ENCODE peak calls at places on chromosomes 12 and 14, in five cellular contexts. One of them, this sample, is unnamed.

GRCh38 chr12:41605528-41606295 is 417.6 kb downstream of the PDZRN4 start:
- DNase-seq in neural progenitor cell: no peak
- DNase-seq in A172: no peak
- DNase-seq in anterior cingulate cortex: peak; percentile 1
- DNase-seq in CD4-positive, alpha-beta T cell: no peak
- DNase-seq in this sample: no peak

GRCh38 chr12:21526053-21526452 is at the start of gene SPX:
- DNase-seq in neural progenitor cell: no peak
- DNase-seq in anterior cingulate cortex: no peak
- DNase-seq in A172: no peak
- DNase-seq in CD4-positive, alpha-beta T cell: no peak
- DNase-seq in this sample: no peak

GRCh38 chr12:50088577-50089335 is 3.6 kb downstream of the SMARCD1 start:
- DNase-seq in anterior cingulate cortex: peak; percentile 41
- DNase-seq in neural progenitor cell: peak; percentile 80
- DNase-seq in A172: peak; percentile 53
- DNase-seq in CD4-positive, alpha-beta T cell: peak; percentile 26
- DNase-seq in this sample: no peak

GRCh38 chr14:23524954-23525353 is 26.6 kb downstream of the ZFHX2 start:
- DNase-seq in CD4-positive, alpha-beta T cell: no peak
- DNase-seq in neural progenitor cell: no peak
- DNase-seq in A172: no peak
- DNase-seq in anterior cingulate cortex: no peak
- DNase-seq in this sample: no peak

GRCh38 chr12:95733156-95733825 is 57.3 kb downstream of the NTN4 start:
- DNase-seq in A172: peak; percentile 92
- DNase-seq in anterior cingulate cortex: no peak
- DNase-seq in neural progenitor cell: no peak
- DNase-seq in CD4-positive, alpha-beta T cell: no peak
- DNase-seq in this sample: peak; percentile 59

GRCh38 chr14:52131640-52132320 is 62.9 kb upstream of the NID2 start:
- DNase-seq in anterior cingulate cortex: peak; percentile 60
- DNase-seq in A172: peak; percentile 86
- DNase-seq in neural progenitor cell: peak; percentile 87
- DNase-seq in CD4-positive, alpha-beta T cell: peak; percentile 4
- DNase-seq in this sample: peak; percentile 90

GRCh38 chr12:99154264-99154982 is 493.1 kb upstream of the GARIN6 start:
- DNase-seq in A172: peak; percentile 21
- DNase-seq in neural progenitor cell: peak; percentile 12
- DNase-seq in CD4-positive, alpha-beta T cell: no peak
- DNase-seq in anterior cingulate cortex: peak; percentile 28
- DNase-seq in this sample: no peak

GRCh38 chr12:54053625-54054441 is at the start of gene HOXC4:
- DNase-seq in A172: no peak
- DNase-seq in CD4-positive, alpha-beta T cell: no peak
- DNase-seq in anterior cingulate cortex: no peak
- DNase-seq in neural progenitor cell: no peak
- DNase-seq in this sample: no peak

GRCh38 chr12:119749666-119750065 is 81.7 kb downstream of the PRKAB1 start:
- DNase-seq in A172: no peak
- DNase-seq in anterior cingulate cortex: no peak
- DNase-seq in neural progenitor cell: peak; percentile 33
- DNase-seq in CD4-positive, alpha-beta T cell: no peak
- DNase-seq in this sample: no peak

GRCh38 chr12:114612062-114612461 is 71.9 kb downstream of the TBX3 start:
- DNase-seq in A172: no peak
- DNase-seq in CD4-positive, alpha-beta T cell: no peak
- DNase-seq in neural progenitor cell: no peak
- DNase-seq in anterior cingulate cortex: no peak
- DNase-seq in this sample: no peak

GRCh38 chr12:6646276-6647082 is 753 bp downstream of the ACRBP start:
- DNase-seq in A172: no peak
- DNase-seq in CD4-positive, alpha-beta T cell: no peak
- DNase-seq in anterior cingulate cortex: no peak
- DNase-seq in neural progenitor cell: no peak
- DNase-seq in this sample: no peak

GRCh38 chr14:103558071-103558882 is 4.2 kb downstream of the BAG5 start:
- DNase-seq in anterior cingulate cortex: no peak
- DNase-seq in CD4-positive, alpha-beta T cell: no peak
- DNase-seq in A172: no peak
- DNase-seq in neural progenitor cell: no peak
- DNase-seq in this sample: no peak

GRCh38 chr14:55297611-55298323 is 26.5 kb downstream of the FBXO34 start:
- DNase-seq in neural progenitor cell: no peak
- DNase-seq in anterior cingulate cortex: no peak
- DNase-seq in A172: no peak
- DNase-seq in CD4-positive, alpha-beta T cell: peak; percentile 7
- DNase-seq in this sample: no peak

This sample was measured in SJSA1.